ENCODE peak calls at places on chromosomes 7 and 10, in four cellular contexts. D is K562, U is WTC11, M is GM12878. Q is an unnamed sample.

GRCh38 chr10:12350925-12351324 is 1.6 kb downstream of the CAMK1D start:
- DNase-seq in M (no peak), D (no peak), U (no peak), Q (no peak)

GRCh38 chr10:89278034-89278535 is 23.8 kb upstream of the IFIT2 start:
- DNase-seq in M (no peak), U (no peak), D (no peak), Q (peak)

GRCh38 chr10:128751284-128751683 is 625.1 kb upstream of the MKI67 start:
- DNase-seq in U (no peak), M (no peak), D (no peak), Q (no peak)

GRCh38 chr10:30694492-30695228 is 65.1 kb upstream of the LYZL2 start:
- DNase-seq in D (no peak), U (no peak), M (no peak), Q (no peak)

GRCh38 chr7:108525327-108525984 is 479 bp downstream of the PNPLA8 start:
- DNase-seq in U (peak), D (peak), M (no peak), Q (peak)

GRCh38 chr10:30878920-30879319 is 152.7 kb downstream of the ZNF438 start:
- DNase-seq in D (no peak), U (no peak), M (no peak), Q (no peak)

GRCh38 chr7:27178366-27178765 is 4.2 kb upstream of the HOXA10 start:
- DNase-seq in M (no peak), U (no peak), D (no peak), Q (no peak)

GRCh38 chr10:54081950-54082349 is 719.1 kb downstream of the PCDH15 start:
- DNase-seq in M (no peak), D (no peak), U (no peak), Q (no peak)

GRCh38 chr7:134186022-134186421 is 58.9 kb downstream of the LRGUK start:
- DNase-seq in U (no peak), D (no peak), M (no peak), Q (no peak)

GRCh38 chr10:7231420-7232414 is 179.1 kb downstream of the SFMBT2 start:
- DNase-seq in D (no peak), M (no peak), U (no peak), Q (no peak)

GRCh38 chr7:155373359-155374273 is 75.9 kb downstream of the INSIG1 start:
- DNase-seq in U (peak), M (no peak), D (no peak), Q (no peak)

GRCh38 chr10:133616371-133617130 is 10.0 kb downstream of the FRG2B start:
- DNase-seq in D (no peak), U (no peak), M (no peak), Q (no peak)

GRCh38 chr10:51176976-51177690 is 102.8 kb downstream of the PRKG1 start:
- DNase-seq in D (no peak), U (no peak), M (no peak), Q (no peak)

DNA sequence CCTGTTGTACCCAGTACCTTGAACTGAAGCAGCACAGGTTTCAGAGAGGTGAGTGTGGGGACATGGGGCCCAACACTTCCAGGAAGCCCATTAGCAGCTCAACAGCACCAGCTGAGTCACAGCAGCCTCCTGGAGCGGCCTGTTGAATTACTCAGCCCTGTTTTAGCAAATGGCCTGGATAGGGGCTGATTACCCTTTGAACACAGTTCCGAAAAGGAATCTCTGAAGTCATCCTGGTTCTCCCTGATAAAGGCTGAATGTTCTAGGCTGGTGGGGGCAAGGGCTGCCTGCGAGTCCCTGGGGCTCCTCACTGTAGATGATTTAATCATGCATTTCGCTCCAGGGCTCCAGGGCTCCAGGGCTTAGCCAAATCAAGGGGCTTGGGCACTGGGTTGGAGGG is 287.5 kb downstream of the GRID1 start:
- DNase-seq in U (no peak), D (peak), M (no peak), Q (no peak)
- TF ChIP-seq NR2C2 in U (no peak), D (no peak), M (no peak), Q (no peak)

GRCh38 chr10:103747193-103747865 is 108.0 kb downstream of the SH3PXD2A start:
- DNase-seq in U (no peak), D (no peak), M (no peak), Q (no peak)
- TF ChIP-seq NR2C2 in U (no peak), D (no peak), M (no peak), Q (no peak)

GRCh38 chr7:71077743-71078476 is 54.0 kb upstream of the GALNT17 start:
- DNase-seq in M (no peak), D (no peak), U (no peak), Q (no peak)
- TF ChIP-seq NR2C2 in M (no peak), D (no peak), U (no peak), Q (no peak)

GRCh38 chr10:96743988-96744585 is 23.8 kb upstream of the PIK3AP1 start:
- DNase-seq in M (no peak), U (no peak), D (no peak), Q (peak)
- TF ChIP-seq NR2C2 in M (no peak), U (no peak), D (no peak), Q (no peak)

GRCh38 chr7:2243483-2243840 is 1.4 kb downstream of the NUDT1 start:
- DNase-seq in U (no peak), D (no peak), M (no peak), Q (no peak)

GRCh38 chr7:2242541-2243482 is 786 bp downstream of the NUDT1 start:
- DNase-seq in D (no peak), M (no peak), U (no peak), Q (peak)

GRCh38 chr7:2237109-2237602 is 4.4 kb upstream of the MAD1L1 start:
- DNase-seq in M (peak), D (no peak), U (no peak), Q (no peak)

GRCh38 chr7:2241580-2242540 is at the start of the genes MRM2 and NUDT1:
- DNase-seq in U (peak), M (no peak), D (peak), Q (peak)

GRCh38 chr7:2239242-2239641 is 2.8 kb downstream of the MRM2 start:
- DNase-seq in D (no peak), M (no peak), U (no peak), Q (no peak)
- TF ChIP-seq NR2C2 in D (no peak), M (no peak), U (no peak), Q (no peak)

DNA sequence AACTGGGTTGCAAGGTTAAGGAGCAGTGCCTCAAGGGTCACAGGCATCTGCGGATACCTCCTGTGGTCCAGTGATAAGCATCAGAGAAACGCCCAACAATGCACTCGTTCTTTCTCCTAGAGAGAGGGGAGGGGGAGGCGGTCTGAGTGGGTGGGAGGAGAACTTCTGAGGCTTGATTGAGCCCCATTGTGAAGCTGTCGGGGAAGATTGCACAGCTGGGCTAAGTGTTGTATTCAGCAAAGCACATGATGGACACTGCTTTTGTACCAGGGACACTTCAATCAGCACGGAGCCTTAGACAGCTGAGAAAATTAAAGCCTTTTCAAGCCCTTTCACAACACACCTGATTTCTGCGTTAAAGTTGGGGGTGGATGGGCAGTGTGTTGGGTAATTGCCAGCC is 230.3 kb upstream of the GHITM start:
- DNase-seq in U (no peak), M (no peak), D (no peak), Q (no peak)
- TF ChIP-seq NR2C2 in U (no peak), M (no peak), D (no peak), Q (no peak)